ENCODE peak calls at places on chromosomes 7 and 10, in seven cellular contexts. G is lower lobe of right lung; H is keratinocyte; C is CD8-positive, alpha-beta memory T cell; V is OCI-LY7; A is CD4-positive, alpha-beta T cell; J is left ventricle myocardium inferior. K is an unnamed sample.

GRCh38 chr7:36625247-36625646 is 99.0 kb downstream of the AOAH start:
- DNase-seq in V (no peak), C (no peak), J (no peak), H (no peak), G (no peak), A (no peak), K (no peak)

GRCh38 chr10:80498039-80498832 is 39.5 kb upstream of the SH2D4B start:
- DNase-seq in V (no peak), C (no peak), H (no peak), A (no peak), G (no peak), J (no peak), K (no peak)

GRCh38 chr7:135795846-135796570 is 47.4 kb upstream of the FAM180A start:
- DNase-seq in V (no peak), J (no peak), H (no peak), A (no peak), G (no peak), C (no peak), K (no peak)

GRCh38 chr10:85873063-85873462 is 493.5 kb downstream of the GRID1 start:
- DNase-seq in C (no peak), J (no peak), H (no peak), G (no peak), V (no peak), A (no peak), K (no peak)

GRCh38 chr7:96414931-96415292 is 93.0 kb upstream of the SLC25A13 start:
- DNase-seq in A (peak; percentile 4), V (peak; percentile 53), G (no peak), H (no peak), J (no peak), C (no peak), K (peak; percentile 3)

GRCh38 chr7:4123823-4124222 is 558.3 kb upstream of the FOXK1 start:
- DNase-seq in A (no peak), C (no peak), V (no peak), H (no peak), J (no peak), G (no peak), K (peak; percentile 2)

GRCh38 chr10:44932338-44933116 is 21.4 kb downstream of the TMEM72 start:
- DNase-seq in H (peak; percentile 36), J (peak; percentile 93), G (peak; percentile 94), A (peak; percentile 78), C (peak; percentile 76), V (peak; percentile 90), K (no peak)

GRCh38 chr7:333399-333776 is 43.4 kb downstream of the FOXL3 start:
- DNase-seq in H (no peak), V (no peak), A (no peak), J (peak; percentile 82), G (peak; percentile 71), C (no peak), K (no peak)

GRCh38 chr10:59748834-59749233 is 4.4 kb downstream of the MRLN start:
- DNase-seq in A (no peak), H (no peak), J (no peak), G (no peak), C (no peak), V (no peak), K (no peak)

GRCh38 chr7:142557971-142558582 is 191.2 kb upstream of the PRSS1 start:
- DNase-seq in C (peak; percentile 12), H (peak; percentile 30), V (peak; percentile 48), G (no peak), A (peak; percentile 34), J (no peak), K (no peak)

GRCh38 chr7:150668472-150668911 is 17.0 kb upstream of the GIMAP2 start:
- DNase-seq in H (no peak), V (no peak), G (no peak), A (peak; percentile 44), J (no peak), C (peak; percentile 46), K (no peak)

GRCh38 chr7:55044791-55045190 is 26.0 kb downstream of the EGFR start:
- DNase-seq in G (no peak), C (no peak), A (no peak), J (no peak), H (no peak), V (no peak), K (no peak)

GRCh38 chr7:51860305-51860704 is 543.7 kb upstream of the COBL start:
- DNase-seq in A (no peak), V (no peak), J (no peak), H (no peak), C (no peak), G (no peak), K (no peak)

GRCh38 chr7:37211097-37211496 is 237.6 kb downstream of the ELMO1 start:
- DNase-seq in J (peak; percentile 46), G (no peak), V (no peak), H (no peak), C (no peak), A (no peak), K (no peak)

GRCh38 chr7:116353614-116354013 is 143.3 kb downstream of the TES start:
- DNase-seq in C (no peak), G (no peak), A (no peak), V (no peak), H (peak; percentile 49), J (peak; percentile 51), K (no peak)

GRCh38 chr10:10798543-10799192 is 219.0 kb upstream of the CELF2 start:
- DNase-seq in A (no peak), J (peak; percentile 20), C (no peak), G (no peak), H (no peak), V (no peak), K (no peak)

GRCh38 chr10:129912161-129912917 is 51.7 kb downstream of the EBF3 start:
- DNase-seq in J (no peak), C (no peak), G (no peak), H (no peak), V (no peak), A (no peak), K (no peak)

GRCh38 chr10:23432161-23432560 is 6.7 kb upstream of the OTUD1 start:
- DNase-seq in A (no peak), C (no peak), H (no peak), J (no peak), V (no peak), G (no peak), K (peak; percentile 40)

GRCh38 chr7:34315032-34315431 is 343.0 kb upstream of the NPSR1 start:
- DNase-seq in A (no peak), H (peak; percentile 52), C (no peak), J (no peak), V (no peak), G (no peak), K (no peak)

GRCh38 chr10:74177140-74177677 is 26.2 kb downstream of the ADK start:
- DNase-seq in G (peak; percentile 64), A (peak; percentile 10), C (peak; percentile 17), V (peak; percentile 43), J (no peak), H (no peak), K (no peak)

GRCh38 chr7:135964254-135964653 is 12.9 kb downstream of the MTPN start:
- DNase-seq in G (no peak), A (no peak), J (no peak), V (no peak), H (no peak), C (no peak), K (no peak)

GRCh38 chr10:21532694-21533576 is 1.1 kb upstream of the MLLT10 start:
- DNase-seq in J (no peak), G (no peak), V (no peak), H (no peak), A (no peak), C (no peak), K (no peak)

DNA sequence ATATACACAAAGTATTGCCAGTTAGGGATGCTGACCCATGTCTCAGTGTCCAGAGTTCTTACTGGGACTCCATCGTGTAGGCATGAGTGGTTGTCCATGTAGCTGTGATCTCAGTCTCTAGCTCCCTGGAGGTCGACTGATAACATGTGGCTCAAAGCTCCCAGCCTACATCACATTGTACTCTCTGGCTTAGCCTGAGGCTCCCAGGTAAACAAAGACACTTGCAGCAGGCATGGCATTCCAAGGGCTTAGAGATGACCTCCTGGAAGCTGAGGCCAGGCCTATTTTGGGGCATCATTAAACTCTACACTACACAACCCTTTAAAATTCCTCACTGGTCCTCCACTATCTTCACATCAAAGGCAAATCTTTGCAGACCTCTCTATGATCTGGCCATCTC is 100.8 kb upstream of the DOCK1 start:
- DNase-seq in C (no peak), V (no peak), H (no peak), J (no peak), A (no peak), G (no peak), K (no peak)
- H3K27ac ChIP-seq in C (no peak overlapping the region), V (no peak overlapping the region), H (no peak overlapping the region), J (no peak overlapping the region), A (no peak overlapping the region), G (no peak overlapping the region), K (no peak overlapping the region)

DNA sequence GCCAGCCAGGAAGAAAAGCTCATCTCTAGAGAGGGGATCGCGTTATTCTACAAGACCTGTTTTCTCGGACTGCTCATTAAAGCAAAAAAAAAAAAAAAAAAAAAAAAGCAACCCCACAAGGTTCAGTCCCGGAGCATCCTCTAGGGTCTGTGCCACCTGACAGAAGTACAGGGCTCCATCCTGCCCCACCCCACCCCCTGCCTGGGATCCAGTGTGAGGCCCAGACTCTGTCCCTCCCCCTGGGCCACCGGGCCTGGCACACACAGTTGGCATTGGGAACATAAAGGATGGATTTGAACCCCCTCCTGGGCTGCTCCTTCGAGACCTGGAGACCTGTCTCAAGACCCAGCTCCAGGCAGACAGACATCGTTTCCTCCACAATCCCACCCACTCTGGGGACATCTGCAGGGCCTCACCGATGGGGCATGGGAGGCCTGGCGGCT is 685 bp downstream of the ORAI2 start:
- DNase-seq in C (peak; percentile 18), A (peak; percentile 9), V (peak; percentile 70), G (no peak), H (no peak), J (no peak), K (no peak)
- H3K27ac ChIP-seq in C (peak overlapping the region; percentile 79), A (peak overlapping the region; percentile 83), V (peak overlapping the region; percentile 94), G (peak overlapping the region; percentile 83), H (no peak overlapping the region), J (peak overlapping the region; percentile 77), K (no peak overlapping the region)

GRCh38 chr10:28937959-28938358 is 260.6 kb downstream of the BAMBI start:
- DNase-seq in H (no peak), V (no peak), J (no peak), A (no peak), C (no peak), G (no peak), K (no peak)

GRCh38 chr10:28940158-28940888 is 263.0 kb downstream of the BAMBI start:
- DNase-seq in C (no peak), J (no peak), V (no peak), G (no peak), A (no peak), H (no peak), K (no peak)

GRCh38 chr10:28938745-28939144 is 261.4 kb downstream of the BAMBI start:
- DNase-seq in H (no peak), V (no peak), G (no peak), A (no peak), C (no peak), J (no peak), K (no peak)

GRCh38 chr10:28942012-28942411 is 264.7 kb downstream of the BAMBI start:
- DNase-seq in G (no peak), A (no peak), H (no peak), C (no peak), J (no peak), V (no peak), K (no peak)

GRCh38 chr10:28939352-28940157 is 262.2 kb downstream of the BAMBI start:
- DNase-seq in J (peak; percentile 39), G (peak; percentile 66), A (no peak), V (no peak), H (no peak), C (no peak), K (no peak)
- H3K27ac ChIP-seq in J (peak overlapping the region; percentile 6), G (peak overlapping the region; percentile 4), A (no peak overlapping the region), V (no peak overlapping the region), H (no peak overlapping the region), C (no peak overlapping the region), K (no peak overlapping the region)

GRCh38 chr7:131530137-131530536 is 26.3 kb downstream of the PODXL start:
- DNase-seq in V (no peak), C (no peak), J (no peak), H (no peak), A (no peak), G (no peak), K (no peak)
- H3K27ac ChIP-seq in V (no peak overlapping the region), C (no peak overlapping the region), J (peak overlapping the region; percentile 77), H (no peak overlapping the region), A (no peak overlapping the region), G (no peak overlapping the region), K (no peak overlapping the region)

K was measured in epithelial cell of prostate.